ENCODE peak calls at places on chromosome 1, in five cellular contexts. One of them, this sample, is unnamed.

GRCh38 chr1:175270361-175270760 is 77.8 kb upstream of the KIAA0040 start:
- DNase-seq in adrenal gland: no peak
- DNase-seq in GM12878: no peak
- DNase-seq in heart left ventricle: peak; percentile 18
- DNase-seq in ovary: no peak
- DNase-seq in this sample: no peak

GRCh38 chr1:29563571-29563970 is 327.2 kb downstream of the PTPRU start:
- DNase-seq in adrenal gland: no peak
- DNase-seq in GM12878: no peak
- DNase-seq in heart left ventricle: no peak
- DNase-seq in ovary: no peak
- DNase-seq in this sample: no peak

GRCh38 chr1:43313771-43314170 is 13.0 kb downstream of the TIE1 start:
- DNase-seq in adrenal gland: no peak
- DNase-seq in GM12878: no peak
- DNase-seq in heart left ventricle: no peak
- DNase-seq in ovary: no peak
- DNase-seq in this sample: no peak

GRCh38 chr1:212432706-212433576 is at the start of gene NENF:
- DNase-seq in adrenal gland: peak; percentile 79
- DNase-seq in GM12878: no peak
- DNase-seq in heart left ventricle: peak; percentile 90
- DNase-seq in ovary: peak; percentile 82
- DNase-seq in this sample: peak; percentile 84

GRCh38 chr1:86151427-86151826 is 5.1 kb downstream of the COL24A1 start:
- DNase-seq in adrenal gland: no peak
- DNase-seq in GM12878: no peak
- DNase-seq in heart left ventricle: no peak
- DNase-seq in ovary: no peak
- DNase-seq in this sample: no peak

GRCh38 chr1:70288171-70288570 is 66.4 kb downstream of the ANKRD13C start:
- DNase-seq in adrenal gland: no peak
- DNase-seq in GM12878: no peak
- DNase-seq in heart left ventricle: no peak
- DNase-seq in ovary: no peak
- DNase-seq in this sample: no peak

GRCh38 chr1:86527306-86527705 is 19.6 kb upstream of the CLCA4 start:
- DNase-seq in adrenal gland: no peak
- DNase-seq in GM12878: no peak
- DNase-seq in heart left ventricle: no peak
- DNase-seq in ovary: no peak
- DNase-seq in this sample: no peak

GRCh38 chr1:109623601-109624161 is 4.0 kb downstream of the AMPD2 start:
- DNase-seq in adrenal gland: peak; percentile 20
- DNase-seq in GM12878: no peak
- DNase-seq in heart left ventricle: no peak
- DNase-seq in ovary: no peak
- DNase-seq in this sample: no peak

GRCh38 chr1:45622891-45623394 is 911 bp downstream of the CCDC17 start:
- DNase-seq in adrenal gland: no peak
- DNase-seq in GM12878: no peak
- DNase-seq in heart left ventricle: peak; percentile 28
- DNase-seq in ovary: peak; percentile 39
- DNase-seq in this sample: no peak

GRCh38 chr1:219771039-219771438 is 157.3 kb downstream of the SLC30A10 start:
- DNase-seq in adrenal gland: no peak
- DNase-seq in GM12878: no peak
- DNase-seq in heart left ventricle: no peak
- DNase-seq in ovary: no peak
- DNase-seq in this sample: no peak

GRCh38 chr1:113551728-113552127 is 161.4 kb downstream of the MAGI3 start:
- DNase-seq in adrenal gland: no peak
- DNase-seq in GM12878: no peak
- DNase-seq in heart left ventricle: no peak
- DNase-seq in ovary: no peak
- DNase-seq in this sample: no peak

GRCh38 chr1:150484431-150484830 is 2.8 kb upstream of the TARS2 start:
- DNase-seq in adrenal gland: no peak
- DNase-seq in GM12878: no peak
- DNase-seq in heart left ventricle: no peak
- DNase-seq in ovary: no peak
- DNase-seq in this sample: no peak

GRCh38 chr1:228259368-228259894 is 51.6 kb downstream of the OBSCN start:
- DNase-seq in adrenal gland: no peak
- DNase-seq in GM12878: no peak
- DNase-seq in heart left ventricle: no peak
- DNase-seq in ovary: no peak
- DNase-seq in this sample: no peak

GRCh38 chr1:210440081-210440480 is 111.4 kb downstream of the HHAT start:
- DNase-seq in adrenal gland: no peak
- DNase-seq in GM12878: no peak
- DNase-seq in heart left ventricle: no peak
- DNase-seq in ovary: no peak
- DNase-seq in this sample: no peak

GRCh38 chr1:211642870-211643269 is 32.6 kb downstream of the NEK2 start:
- DNase-seq in adrenal gland: no peak
- DNase-seq in GM12878: no peak
- DNase-seq in heart left ventricle: no peak
- DNase-seq in ovary: no peak
- DNase-seq in this sample: no peak

GRCh38 chr1:109636201-109636952 is 16.7 kb downstream of the AMPD2 start:
- DNase-seq in adrenal gland: peak; percentile 46
- DNase-seq in GM12878: no peak
- DNase-seq in heart left ventricle: no peak
- DNase-seq in ovary: no peak
- DNase-seq in this sample: no peak

GRCh38 chr1:111948209-111949131 is 41.0 kb downstream of the KCND3 start:
- DNase-seq in adrenal gland: peak; percentile 23
- DNase-seq in GM12878: no peak
- DNase-seq in heart left ventricle: peak; percentile 71
- DNase-seq in ovary: no peak
- DNase-seq in this sample: peak; percentile 39

GRCh38 chr1:54882483-54882882 is 4.5 kb downstream of the DHCR24 start:
- DNase-seq in adrenal gland: no peak
- DNase-seq in GM12878: no peak
- DNase-seq in heart left ventricle: no peak
- DNase-seq in ovary: no peak
- DNase-seq in this sample: no peak

GRCh38 chr1:86756062-86756406 is 51.7 kb downstream of the SH3GLB1 start:
- DNase-seq in adrenal gland: no peak
- DNase-seq in GM12878: no peak
- DNase-seq in heart left ventricle: no peak
- DNase-seq in ovary: no peak
- DNase-seq in this sample: no peak

GRCh38 chr1:26913389-26913753 is 404 bp downstream of the NR0B2 start:
- DNase-seq in adrenal gland: no peak
- DNase-seq in GM12878: no peak
- DNase-seq in heart left ventricle: no peak
- DNase-seq in ovary: no peak
- DNase-seq in this sample: no peak

GRCh38 chr1:161399257-161399998 is 31.8 kb upstream of the CFAP126 start:
- DNase-seq in adrenal gland: peak; percentile 93
- DNase-seq in GM12878: peak; percentile 80
- DNase-seq in heart left ventricle: peak; percentile 88
- DNase-seq in ovary: peak; percentile 86
- DNase-seq in this sample: peak; percentile 92
- TF ChIP-seq POLR2A in adrenal gland: peak; percentile 60
- TF ChIP-seq POLR2A in GM12878: peak; percentile 90
- TF ChIP-seq POLR2A in heart left ventricle: peak; percentile 15
- TF ChIP-seq POLR2A in ovary: peak; percentile 69
- TF ChIP-seq POLR2A in this sample: peak; percentile 48

GRCh38 chr1:56506951-56507437 is 72.4 kb downstream of the PLPP3 start:
- DNase-seq in adrenal gland: no peak
- DNase-seq in GM12878: no peak
- DNase-seq in heart left ventricle: no peak
- DNase-seq in ovary: no peak
- DNase-seq in this sample: no peak

GRCh38 chr1:56501888-56502287 is 77.5 kb downstream of the PLPP3 start:
- DNase-seq in adrenal gland: no peak
- DNase-seq in GM12878: no peak
- DNase-seq in heart left ventricle: no peak
- DNase-seq in ovary: no peak
- DNase-seq in this sample: no peak

GRCh38 chr1:56505792-56506191 is 73.6 kb downstream of the PLPP3 start:
- DNase-seq in adrenal gland: no peak
- DNase-seq in GM12878: no peak
- DNase-seq in heart left ventricle: no peak
- DNase-seq in ovary: no peak
- DNase-seq in this sample: no peak

GRCh38 chr1:56506314-56506743 is 73.0 kb downstream of the PLPP3 start:
- DNase-seq in adrenal gland: peak; percentile 64
- DNase-seq in GM12878: no peak
- DNase-seq in heart left ventricle: peak; percentile 29
- DNase-seq in ovary: no peak
- DNase-seq in this sample: no peak

GRCh38 chr1:56502700-56503245 is 76.6 kb downstream of the PLPP3 start:
- DNase-seq in adrenal gland: peak; percentile 59
- DNase-seq in GM12878: no peak
- DNase-seq in heart left ventricle: no peak
- DNase-seq in ovary: no peak
- DNase-seq in this sample: no peak
- H3K4me1 ChIP-seq in adrenal gland: peaks cover 26% of the 10 kb centered on the region
- H3K4me1 ChIP-seq in GM12878: no peaks in the 10 kb centered on the region
- H3K4me1 ChIP-seq in heart left ventricle: peaks cover 47% of the 10 kb centered on the region
- H3K4me1 ChIP-seq in ovary: peaks cover 25% of the 10 kb centered on the region
- H3K4me1 ChIP-seq in this sample: peaks cover 39% of the 10 kb centered on the region

GRCh38 chr1:8004803-8005573 is 21.1 kb downstream of the ERRFI1 start:
- DNase-seq in adrenal gland: peak; percentile 93
- DNase-seq in GM12878: no peak
- DNase-seq in heart left ventricle: peak; percentile 52
- DNase-seq in ovary: peak; percentile 86
- DNase-seq in this sample: peak; percentile 68
- TF ChIP-seq POLR2A in adrenal gland: peak; percentile 75
- TF ChIP-seq POLR2A in GM12878: no peak
- TF ChIP-seq POLR2A in heart left ventricle: peak; percentile 11
- TF ChIP-seq POLR2A in ovary: no peak
- TF ChIP-seq POLR2A in this sample: no peak

GRCh38 chr1:10228528-10228927 is 18.2 kb downstream of the KIF1B start:
- DNase-seq in adrenal gland: no peak
- DNase-seq in GM12878: no peak
- DNase-seq in heart left ventricle: no peak
- DNase-seq in ovary: no peak
- DNase-seq in this sample: no peak
- H3K4me1 ChIP-seq in adrenal gland: peaks cover 14% of the 10 kb centered on the region
- H3K4me1 ChIP-seq in GM12878: no peaks in the 10 kb centered on the region
- H3K4me1 ChIP-seq in heart left ventricle: peaks cover 16% of the 10 kb centered on the region
- H3K4me1 ChIP-seq in ovary: peaks cover 6% of the 10 kb centered on the region
- H3K4me1 ChIP-seq in this sample: peaks cover 17% of the 10 kb centered on the region

DNA sequence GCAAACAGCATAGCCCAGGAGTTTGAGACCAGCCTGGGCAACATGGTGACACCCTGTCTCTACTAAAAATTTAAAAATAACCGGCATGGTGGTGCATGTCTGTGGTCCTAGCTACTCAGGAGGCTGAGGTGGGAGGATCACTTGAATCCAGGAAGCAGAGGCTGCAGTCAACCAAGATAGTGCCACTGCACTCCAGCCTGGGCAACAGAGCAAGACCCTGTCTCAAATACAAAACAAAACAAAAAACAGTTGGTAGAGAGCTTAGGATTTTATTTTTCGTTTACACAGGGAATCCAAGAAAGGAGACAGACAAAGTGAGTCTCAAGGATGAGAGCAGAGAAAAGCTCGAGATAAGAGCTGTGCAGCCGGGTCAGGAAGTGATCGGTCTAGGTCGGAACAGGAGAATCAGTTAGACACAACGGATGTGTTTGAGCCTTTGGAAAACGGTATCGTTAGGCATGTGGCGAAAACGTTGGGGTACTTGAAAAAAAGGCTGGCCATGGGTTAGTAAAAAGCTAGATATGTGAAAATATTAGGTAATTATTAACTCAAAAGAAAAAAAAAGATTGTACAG is 1.7 kb upstream of the MIB2 start:
- DNase-seq in adrenal gland: no peak
- DNase-seq in GM12878: no peak
- DNase-seq in heart left ventricle: no peak
- DNase-seq in ovary: no peak
- DNase-seq in this sample: no peak
- TF ChIP-seq POLR2A in adrenal gland: no peak
- TF ChIP-seq POLR2A in GM12878: no peak
- TF ChIP-seq POLR2A in heart left ventricle: no peak
- TF ChIP-seq POLR2A in ovary: no peak
- TF ChIP-seq POLR2A in this sample: no peak

This sample was measured in body of pancreas.